ENCODE peak calls at places on chromosomes 16 and 17, in five cellular contexts. One of them, this sample, is unnamed.

GRCh38 chr17:74332763-74333220 is 6.8 kb downstream of the KIF19 start:
- DNase-seq in IMR-90: no peak
- DNase-seq in H1: no peak
- DNase-seq in mesenchymal stem cell: no peak
- DNase-seq in neuronal stem cell: no peak
- DNase-seq in this sample: no peak

GRCh38 chr17:68437979-68438877 is 19.1 kb downstream of the WIPI1 start:
- DNase-seq in IMR-90: peak; percentile 47
- DNase-seq in H1: no peak
- DNase-seq in mesenchymal stem cell: peak; percentile 79
- DNase-seq in neuronal stem cell: no peak
- DNase-seq in this sample: peak; percentile 51

GRCh38 chr16:15857779-15858560 is 1.1 kb upstream of the MYH11 start:
- DNase-seq in IMR-90: peak; percentile 50
- DNase-seq in H1: peak; percentile 73
- DNase-seq in mesenchymal stem cell: peak; percentile 69
- DNase-seq in neuronal stem cell: peak; percentile 9
- DNase-seq in this sample: peak; percentile 54

GRCh38 chr16:75320435-75320834 is 69.0 kb upstream of the BCAR1 start:
- DNase-seq in IMR-90: no peak
- DNase-seq in H1: no peak
- DNase-seq in mesenchymal stem cell: no peak
- DNase-seq in neuronal stem cell: peak; percentile 30
- DNase-seq in this sample: no peak

GRCh38 chr17:2712300-2713043 is 908 bp upstream of the CLUH start:
- DNase-seq in IMR-90: no peak
- DNase-seq in H1: no peak
- DNase-seq in mesenchymal stem cell: no peak
- DNase-seq in neuronal stem cell: no peak
- DNase-seq in this sample: no peak

GRCh38 chr16:55257971-55258613 is 65.9 kb upstream of the IRX6 start:
- DNase-seq in IMR-90: peak; percentile 26
- DNase-seq in H1: peak; percentile 92
- DNase-seq in mesenchymal stem cell: no peak
- DNase-seq in neuronal stem cell: peak; percentile 49
- DNase-seq in this sample: peak; percentile 80

GRCh38 chr16:12930881-12931280 is 29.5 kb downstream of the SHISA9 start:
- DNase-seq in IMR-90: no peak
- DNase-seq in H1: no peak
- DNase-seq in mesenchymal stem cell: no peak
- DNase-seq in neuronal stem cell: no peak
- DNase-seq in this sample: no peak

GRCh38 chr16:19639986-19640421 is 78.0 kb downstream of the KNOP1 start:
- DNase-seq in IMR-90: no peak
- DNase-seq in H1: no peak
- DNase-seq in mesenchymal stem cell: no peak
- DNase-seq in neuronal stem cell: no peak
- DNase-seq in this sample: no peak

GRCh38 chr16:73027655-73028220 is 20.2 kb downstream of the ZFHX3 start:
- DNase-seq in IMR-90: no peak
- DNase-seq in H1: no peak
- DNase-seq in mesenchymal stem cell: no peak
- DNase-seq in neuronal stem cell: no peak
- DNase-seq in this sample: no peak

GRCh38 chr17:54888254-54888653 is 12.4 kb upstream of the TOM1L1 start:
- DNase-seq in IMR-90: no peak
- DNase-seq in H1: no peak
- DNase-seq in mesenchymal stem cell: no peak
- DNase-seq in neuronal stem cell: no peak
- DNase-seq in this sample: no peak

GRCh38 chr17:45749831-45750335 is 34.2 kb upstream of the CRHR1 start:
- DNase-seq in IMR-90: no peak
- DNase-seq in H1: no peak
- DNase-seq in mesenchymal stem cell: no peak
- DNase-seq in neuronal stem cell: no peak
- DNase-seq in this sample: no peak

GRCh38 chr16:64417711-64418227 is 704.1 kb downstream of the CDH11 start:
- DNase-seq in IMR-90: peak; percentile 41
- DNase-seq in H1: no peak
- DNase-seq in mesenchymal stem cell: peak; percentile 32
- DNase-seq in neuronal stem cell: no peak
- DNase-seq in this sample: no peak

GRCh38 chr17:46935658-46936266 is 12.8 kb downstream of the GOSR2 start:
- DNase-seq in IMR-90: no peak
- DNase-seq in H1: no peak
- DNase-seq in mesenchymal stem cell: no peak
- DNase-seq in neuronal stem cell: no peak
- DNase-seq in this sample: no peak
- H3K18ac ChIP-seq in IMR-90: no peak overlapping the region
- H3K18ac ChIP-seq in H1: no peak overlapping the region
- H3K18ac ChIP-seq in mesenchymal stem cell: no peak overlapping the region
- H3K18ac ChIP-seq in neuronal stem cell: no peak overlapping the region
- H3K18ac ChIP-seq in this sample: no peak overlapping the region

DNA sequence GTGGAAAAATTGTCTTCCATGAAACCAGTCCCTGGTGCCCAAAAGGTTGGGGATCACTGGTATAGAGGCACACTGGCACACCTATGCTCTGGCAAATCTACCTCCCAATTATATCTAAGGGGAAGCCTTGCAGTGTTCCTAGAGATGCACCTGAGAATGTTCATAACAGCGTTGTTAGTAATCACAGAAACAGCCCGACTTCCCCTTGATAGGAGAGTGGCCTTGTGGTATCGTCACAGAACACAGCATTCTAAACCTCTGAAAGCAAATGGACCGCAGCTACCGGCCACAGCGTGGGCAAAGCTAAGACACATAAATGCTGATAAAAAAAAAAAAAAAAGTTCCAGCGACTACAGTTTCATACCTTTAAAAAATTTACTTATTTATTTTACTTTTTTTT is 39.1 kb upstream of the ADGRG1 start:
- DNase-seq in IMR-90: no peak
- DNase-seq in H1: no peak
- DNase-seq in mesenchymal stem cell: no peak
- DNase-seq in neuronal stem cell: no peak
- DNase-seq in this sample: no peak
- H3K18ac ChIP-seq in IMR-90: no peak overlapping the region
- H3K18ac ChIP-seq in H1: no peak overlapping the region
- H3K18ac ChIP-seq in mesenchymal stem cell: no peak overlapping the region
- H3K18ac ChIP-seq in neuronal stem cell: no peak overlapping the region
- H3K18ac ChIP-seq in this sample: no peak overlapping the region

GRCh38 chr16:3638916-3639644 is 15.4 kb upstream of the DNASE1 start:
- DNase-seq in IMR-90: no peak
- DNase-seq in H1: no peak
- DNase-seq in mesenchymal stem cell: no peak
- DNase-seq in neuronal stem cell: no peak
- DNase-seq in this sample: peak; percentile 40

GRCh38 chr16:3642397-3643094 is 11.9 kb upstream of the DNASE1 start:
- DNase-seq in IMR-90: no peak
- DNase-seq in H1: peak; percentile 46
- DNase-seq in mesenchymal stem cell: peak; percentile 73
- DNase-seq in neuronal stem cell: no peak
- DNase-seq in this sample: no peak

GRCh38 chr16:3640207-3640606 is 14.3 kb upstream of the DNASE1 start:
- DNase-seq in IMR-90: no peak
- DNase-seq in H1: peak; percentile 39
- DNase-seq in mesenchymal stem cell: no peak
- DNase-seq in neuronal stem cell: no peak
- DNase-seq in this sample: no peak

GRCh38 chr16:3641801-3642396 is 12.6 kb upstream of the DNASE1 start:
- DNase-seq in IMR-90: no peak
- DNase-seq in H1: peak; percentile 34
- DNase-seq in mesenchymal stem cell: no peak
- DNase-seq in neuronal stem cell: no peak
- DNase-seq in this sample: no peak

DNA sequence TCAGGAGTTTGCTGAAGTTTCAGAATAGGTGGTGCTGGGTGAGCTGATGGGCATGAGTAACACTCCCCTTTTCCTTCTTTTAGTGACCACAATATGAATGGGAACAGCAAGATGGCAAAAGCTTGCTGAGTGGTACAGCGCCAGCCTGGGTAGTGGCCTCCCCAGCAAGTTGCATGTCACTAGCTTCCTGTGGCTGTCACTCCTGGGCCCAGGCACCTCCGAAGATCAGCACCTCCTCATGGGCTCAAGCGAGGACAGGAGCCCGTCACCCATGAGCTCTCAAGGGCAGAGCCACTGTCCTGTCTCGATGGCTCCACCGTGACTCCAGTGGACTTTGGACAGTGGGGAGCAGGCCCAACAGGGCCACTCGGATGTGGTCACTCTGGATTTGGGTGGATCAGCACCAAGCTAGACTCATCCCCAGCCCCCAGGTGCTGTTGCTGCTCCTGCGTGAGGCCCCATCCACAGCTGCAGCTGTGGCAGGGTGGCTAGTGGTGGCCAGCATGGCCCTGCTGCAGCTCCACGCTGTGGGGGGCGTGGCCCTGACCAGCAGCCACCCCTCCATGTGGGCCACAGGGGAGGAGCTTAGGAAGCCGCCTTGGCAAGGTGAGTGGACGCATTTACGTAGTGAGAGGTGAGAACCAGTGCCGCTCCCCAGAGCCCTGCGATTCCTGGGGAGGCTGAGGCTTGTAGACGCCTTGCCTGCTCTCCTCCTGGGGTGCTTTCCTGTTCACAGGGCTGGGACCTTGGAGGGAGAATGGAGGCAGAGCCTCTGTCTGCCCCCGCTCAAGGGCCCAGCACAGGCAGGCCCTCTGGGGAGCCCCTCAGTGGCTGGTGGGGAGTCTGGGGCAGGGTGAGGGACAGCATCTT is 13.6 kb upstream of the DNASE1 start:
- DNase-seq in IMR-90: no peak
- DNase-seq in H1: peak; percentile 46
- DNase-seq in mesenchymal stem cell: no peak
- DNase-seq in neuronal stem cell: no peak
- DNase-seq in this sample: no peak
- H3K18ac ChIP-seq in IMR-90: no peak overlapping the region
- H3K18ac ChIP-seq in H1: peak overlapping the region; percentile 66
- H3K18ac ChIP-seq in mesenchymal stem cell: no peak overlapping the region
- H3K18ac ChIP-seq in neuronal stem cell: peak overlapping the region; percentile 69
- H3K18ac ChIP-seq in this sample: no peak overlapping the region

GRCh38 chr17:59421722-59422121 is 90.3 kb downstream of the YPEL2 start:
- DNase-seq in IMR-90: no peak
- DNase-seq in H1: no peak
- DNase-seq in mesenchymal stem cell: no peak
- DNase-seq in neuronal stem cell: no peak
- DNase-seq in this sample: no peak

GRCh38 chr17:59424331-59424730 is 92.9 kb downstream of the YPEL2 start:
- DNase-seq in IMR-90: no peak
- DNase-seq in H1: no peak
- DNase-seq in mesenchymal stem cell: no peak
- DNase-seq in neuronal stem cell: no peak
- DNase-seq in this sample: no peak

GRCh38 chr17:59423903-59424302 is 92.4 kb downstream of the YPEL2 start:
- DNase-seq in IMR-90: no peak
- DNase-seq in H1: no peak
- DNase-seq in mesenchymal stem cell: no peak
- DNase-seq in neuronal stem cell: no peak
- DNase-seq in this sample: no peak

GRCh38 chr17:59425085-59425901 is 93.8 kb downstream of the YPEL2 start:
- DNase-seq in IMR-90: peak; percentile 57
- DNase-seq in H1: no peak
- DNase-seq in mesenchymal stem cell: peak; percentile 92
- DNase-seq in neuronal stem cell: no peak
- DNase-seq in this sample: no peak

GRCh38 chr17:59423137-59423703 is 91.8 kb downstream of the YPEL2 start:
- DNase-seq in IMR-90: peak; percentile 24
- DNase-seq in H1: no peak
- DNase-seq in mesenchymal stem cell: peak; percentile 74
- DNase-seq in neuronal stem cell: no peak
- DNase-seq in this sample: no peak
- H3K18ac ChIP-seq in IMR-90: no peak overlapping the region
- H3K18ac ChIP-seq in H1: no peak overlapping the region
- H3K18ac ChIP-seq in mesenchymal stem cell: no peak overlapping the region
- H3K18ac ChIP-seq in neuronal stem cell: no peak overlapping the region
- H3K18ac ChIP-seq in this sample: no peak overlapping the region

DNA sequence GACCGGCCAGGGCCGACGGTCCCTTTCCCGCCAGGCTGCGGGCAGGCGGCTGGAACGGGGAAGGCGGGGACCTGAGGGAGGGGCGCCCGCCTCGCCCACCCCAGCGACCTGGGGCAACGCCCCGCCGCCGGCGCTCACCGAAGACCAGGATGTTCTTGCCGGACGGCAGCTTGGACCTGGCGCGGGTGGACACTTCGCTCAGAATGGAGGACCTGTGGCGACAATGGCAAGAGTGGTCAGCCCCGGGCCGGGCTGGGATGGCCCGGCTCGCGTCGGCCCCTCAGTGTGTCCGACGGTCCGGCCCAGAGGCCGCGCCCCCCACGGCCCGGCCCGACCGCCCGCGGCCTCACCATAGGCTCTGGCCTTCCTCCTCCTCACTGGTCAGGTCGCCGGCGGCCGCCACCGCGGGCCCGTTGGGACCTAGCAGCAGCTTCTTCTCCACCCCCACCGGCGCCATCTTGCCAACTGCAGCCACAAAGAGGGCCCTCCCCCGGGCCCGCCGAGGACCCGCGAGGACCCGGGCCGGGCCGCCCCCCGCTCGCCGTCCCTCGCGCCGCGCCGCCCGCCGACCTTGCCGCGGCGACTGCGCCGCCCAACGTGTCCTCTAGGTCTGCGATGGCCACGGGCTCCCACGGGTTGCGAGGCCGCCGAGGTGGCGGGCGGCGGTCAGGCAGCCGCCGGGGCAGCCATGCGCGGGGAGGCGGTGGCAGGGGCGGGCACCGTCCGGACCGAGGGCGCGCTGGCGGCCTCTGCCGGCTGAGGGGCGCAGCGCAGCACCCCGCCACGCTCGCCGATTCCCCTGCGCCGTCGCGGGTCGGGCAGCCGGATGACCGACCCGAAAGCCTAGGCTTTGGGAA is at the start of gene DYNC1LI2:
- DNase-seq in IMR-90: peak; percentile 58
- DNase-seq in H1: peak; percentile 92
- DNase-seq in mesenchymal stem cell: peak; percentile 75
- DNase-seq in neuronal stem cell: peak; percentile 69
- DNase-seq in this sample: peak; percentile 81
- H3K18ac ChIP-seq in IMR-90: peak within 1 kb of the TSS; percentile 95
- H3K18ac ChIP-seq in H1: peak within 1 kb of the TSS; percentile 95
- H3K18ac ChIP-seq in mesenchymal stem cell: peak within 1 kb of the TSS; percentile 98
- H3K18ac ChIP-seq in neuronal stem cell: peak within 1 kb of the TSS; percentile 99
- H3K18ac ChIP-seq in this sample: peak within 1 kb of the TSS; percentile 94

DNA sequence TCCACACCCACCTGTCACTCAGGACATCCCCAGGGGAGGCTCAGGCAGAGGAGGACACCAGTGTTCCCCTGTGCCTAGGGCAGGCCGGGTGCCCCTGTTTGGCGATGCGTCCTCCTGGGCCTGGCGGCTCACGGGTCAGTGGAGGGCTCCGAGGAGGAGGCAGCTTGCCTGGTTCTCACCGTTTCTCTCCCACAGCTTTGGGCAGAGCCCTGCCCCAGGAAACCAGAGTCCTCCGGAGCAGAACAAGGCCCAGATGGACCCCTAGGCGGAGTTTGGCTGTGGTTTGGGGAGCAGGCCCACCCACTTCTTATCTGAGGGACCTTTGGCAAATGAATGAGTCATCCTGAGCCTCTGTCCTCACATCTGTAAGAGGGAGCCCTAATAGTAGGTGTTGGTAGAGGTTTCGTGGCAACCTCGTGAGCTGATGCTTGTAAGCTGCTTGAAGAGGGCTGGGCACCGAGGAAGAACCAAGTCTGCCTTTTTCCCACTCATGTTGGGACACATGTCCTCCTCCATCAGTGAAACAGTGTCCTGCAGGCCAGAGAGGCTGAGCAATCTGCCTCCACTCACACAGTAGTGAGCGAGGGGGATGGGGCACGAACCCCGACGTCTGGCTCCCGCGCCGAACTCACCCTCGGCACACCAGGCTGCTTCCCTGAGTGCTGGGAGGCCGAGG is 247.0 kb upstream of the CIBAR2 start:
- DNase-seq in IMR-90: peak; percentile 34
- DNase-seq in H1: no peak
- DNase-seq in mesenchymal stem cell: peak; percentile 79
- DNase-seq in neuronal stem cell: no peak
- DNase-seq in this sample: no peak
- H3K18ac ChIP-seq in IMR-90: no peak overlapping the region
- H3K18ac ChIP-seq in H1: no peak overlapping the region
- H3K18ac ChIP-seq in mesenchymal stem cell: peak overlapping the region; percentile 100
- H3K18ac ChIP-seq in neuronal stem cell: peak overlapping the region; percentile 22
- H3K18ac ChIP-seq in this sample: no peak overlapping the region

This sample was measured in H9.